ENCODE peak calls at places on chromosomes 7 and 10, in six cellular contexts. D is Panc1, G is HCT116, U is SK-N-SH, M is HepG2, E is K562. K is an unnamed sample.
A peak's percentile ranks its signal among the peaks of the same experiment; 100 is the strongest.

GRCh38 chr7:157973971-157974677 is 613.5 kb downstream of the PTPRN2 start:
- DNase-seq in D (no peak), G (no peak), U (no peak), M (no peak), E (no peak), K (no peak)

GRCh38 chr7:2478387-2478760 is 2.2 kb upstream of the GRIFIN start:
- DNase-seq in D (no peak), G (no peak), U (no peak), M (no peak), E (peak; percentile 38), K (peak; percentile 43)

GRCh38 chr7:85770332-85770731 is 583.5 kb upstream of the SEMA3D start:
- DNase-seq in D (no peak), G (no peak), U (no peak), M (no peak), E (no peak), K (no peak)

GRCh38 chr7:158737064-158737695 is 32.6 kb upstream of the NCAPG2 start:
- DNase-seq in D (no peak), G (no peak), U (no peak), M (no peak), E (no peak), K (no peak)

GRCh38 chr7:39602351-39602750 is 21.0 kb upstream of the RALA start:
- DNase-seq in D (no peak), G (no peak), U (no peak), M (no peak), E (no peak), K (no peak)

GRCh38 chr10:103969857-103970627 is 3.1 kb downstream of the SLK start:
- DNase-seq in D (no peak), G (no peak), U (no peak), M (no peak), E (no peak), K (no peak)

GRCh38 chr10:60441515-60441914 is 51.8 kb upstream of the ANK3 start:
- DNase-seq in D (no peak), G (peak; percentile 6), U (no peak), M (peak; percentile 7), E (peak; percentile 23), K (peak; percentile 45)

GRCh38 chr7:148501707-148502139 is 88.8 kb upstream of the C7orf33 start:
- DNase-seq in D (no peak), G (no peak), U (no peak), M (no peak), E (peak; percentile 14), K (no peak)

GRCh38 chr10:105727131-105727530 is 1086.0 kb downstream of the SORCS3 start:
- DNase-seq in D (no peak), G (no peak), U (no peak), M (no peak), E (no peak), K (no peak)

GRCh38 chr10:130493446-130494198 is 357.4 kb downstream of the GLRX3 start:
- DNase-seq in D (no peak), G (no peak), U (peak; percentile 48), M (no peak), E (no peak), K (no peak)

GRCh38 chr7:50631639-50632038 is 66.4 kb upstream of the DDC start:
- DNase-seq in D (no peak), G (no peak), U (no peak), M (no peak), E (no peak), K (no peak)

GRCh38 chr10:4315529-4315928 is 510.5 kb upstream of the AKR1E2 start:
- DNase-seq in D (peak; percentile 27), G (no peak), U (no peak), M (no peak), E (no peak), K (no peak)

GRCh38 chr7:137399827-137400823 is 56.6 kb upstream of the PTN start:
- DNase-seq in D (no peak), G (no peak), U (no peak), M (no peak), E (no peak), K (no peak)

GRCh38 chr7:100493476-100494264 is 9.9 kb downstream of the NYAP1 start:
- DNase-seq in D (no peak), G (no peak), U (peak; percentile 36), M (peak; percentile 33), E (peak; percentile 60), K (no peak)

GRCh38 chr10:114933588-114933987 is 4.4 kb upstream of the TRUB1 start:
- DNase-seq in D (no peak), G (no peak), U (no peak), M (no peak), E (no peak), K (no peak)

GRCh38 chr10:3350790-3351364 is 178.3 kb upstream of the PITRM1 start:
- DNase-seq in D (no peak), G (no peak), U (no peak), M (no peak), E (no peak), K (no peak)

GRCh38 chr7:2757361-2757903 is 69.4 kb downstream of the AMZ1 start:
- DNase-seq in D (no peak), G (peak; percentile 12), U (peak; percentile 61), M (no peak), E (no peak), K (peak; percentile 66)

GRCh38 chr7:74569501-74570075 is 87.9 kb upstream of the GTF2I start:
- DNase-seq in D (no peak), G (no peak), U (peak; percentile 70), M (no peak), E (peak; percentile 24), K (no peak)

GRCh38 chr7:104795616-104796398 is 218.2 kb upstream of the KMT2E start:
- DNase-seq in D (no peak), G (no peak), U (no peak), M (no peak), E (no peak), K (no peak)

GRCh38 chr10:69869291-69869841 is 67.7 kb downstream of the COL13A1 start:
- DNase-seq in D (no peak), G (peak; percentile 56), U (peak; percentile 61), M (no peak), E (no peak), K (no peak)

GRCh38 chr10:65949543-65949942 is 976.3 kb upstream of the LRRTM3 start:
- DNase-seq in D (no peak), G (no peak), U (no peak), M (no peak), E (no peak), K (no peak)

GRCh38 chr10:65945071-65945470 is 980.8 kb upstream of the LRRTM3 start:
- DNase-seq in D (no peak), G (no peak), U (no peak), M (no peak), E (no peak), K (no peak)

GRCh38 chr10:65952086-65952485 is 973.8 kb upstream of the LRRTM3 start:
- DNase-seq in D (no peak), G (no peak), U (no peak), M (no peak), E (no peak), K (no peak)

DNA sequence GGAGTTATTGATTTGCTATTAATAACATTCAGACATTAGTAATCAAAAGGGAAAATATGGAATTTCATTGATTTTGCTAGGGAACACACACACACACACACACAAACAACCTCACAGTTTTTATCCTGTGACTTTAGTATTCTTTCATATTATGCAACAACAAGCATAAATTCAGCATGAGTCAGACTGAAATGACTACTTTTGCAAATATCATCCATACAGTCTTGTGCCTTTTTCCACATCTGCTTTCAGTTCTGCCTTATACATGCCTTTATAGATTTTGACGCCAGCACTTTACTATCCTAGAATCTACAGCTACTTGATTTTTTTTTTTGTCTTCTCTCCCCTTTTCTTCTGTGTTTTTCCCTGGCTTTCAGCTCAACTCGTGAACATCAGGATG is 975.8 kb upstream of the LRRTM3 start:
- DNase-seq in D (peak; percentile 15), G (no peak), U (no peak), M (no peak), E (no peak), K (peak; percentile 4)
- TF ChIP-seq REST in D (no peak), G (no peak), U (no peak), M (no peak), E (no peak), K (no peak)

GRCh38 chr10:71088054-71088453 is 124.3 kb upstream of the UNC5B start:
- DNase-seq in D (no peak), G (no peak), U (no peak), M (no peak), E (no peak), K (no peak)

GRCh38 chr10:71090330-71090729 is 122.0 kb upstream of the UNC5B start:
- DNase-seq in D (no peak), G (no peak), U (no peak), M (no peak), E (no peak), K (no peak)

GRCh38 chr10:71087622-71088021 is 124.7 kb upstream of the UNC5B start:
- DNase-seq in D (no peak), G (no peak), U (no peak), M (no peak), E (no peak), K (no peak)

GRCh38 chr10:71090801-71091200 is 121.6 kb upstream of the UNC5B start:
- DNase-seq in D (no peak), G (no peak), U (no peak), M (no peak), E (no peak), K (no peak)

DNA sequence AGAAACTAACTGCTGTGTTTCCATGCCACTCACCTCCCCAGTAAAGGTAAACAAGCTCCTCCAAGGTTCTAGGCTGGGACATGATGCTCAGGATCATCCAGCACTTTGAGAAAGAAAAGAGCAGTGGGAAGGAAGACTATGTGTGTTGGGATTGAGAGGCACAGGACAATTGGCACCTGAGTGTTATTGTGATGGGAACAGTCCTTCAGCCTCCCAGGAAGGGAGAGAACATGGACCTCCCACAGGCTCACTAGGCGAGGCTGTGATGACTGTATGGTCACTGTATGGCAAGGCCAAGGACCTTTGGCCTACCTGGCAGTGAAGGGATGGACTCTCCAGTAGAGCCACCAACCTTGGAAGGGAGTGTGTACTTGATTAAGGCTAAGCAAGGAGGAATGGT is 123.2 kb upstream of the UNC5B start:
- DNase-seq in D (no peak), G (no peak), U (no peak), M (no peak), E (no peak), K (no peak)
- TF ChIP-seq REST in D (no peak), G (no peak), U (no peak), M (no peak), E (no peak), K (no peak)

DNA sequence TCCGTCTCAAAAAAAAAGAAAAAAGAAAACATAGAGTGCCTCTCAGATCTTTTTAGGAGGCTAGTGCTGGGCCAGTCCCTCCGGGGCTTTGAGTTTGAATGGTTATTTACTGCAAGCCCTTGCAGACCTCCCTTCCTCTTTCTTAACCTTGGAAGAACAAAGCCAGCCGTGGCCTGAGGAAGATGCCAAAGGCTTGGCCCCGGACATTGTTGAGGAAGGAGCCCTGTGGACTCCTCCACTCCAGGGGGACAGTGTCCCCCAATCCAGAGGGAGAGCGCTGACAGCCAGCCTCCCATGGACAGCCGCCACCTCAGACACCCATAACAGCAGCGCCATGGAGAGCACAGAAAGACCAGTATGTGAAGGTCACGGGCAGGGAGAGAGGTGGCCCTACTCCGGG is 5.0 kb downstream of the TSPAN33 start:
- DNase-seq in D (no peak), G (no peak), U (no peak), M (no peak), E (no peak), K (no peak)
- TF ChIP-seq REST in D (no peak), G (no peak), U (no peak), M (no peak), E (no peak), K (no peak)

DNA sequence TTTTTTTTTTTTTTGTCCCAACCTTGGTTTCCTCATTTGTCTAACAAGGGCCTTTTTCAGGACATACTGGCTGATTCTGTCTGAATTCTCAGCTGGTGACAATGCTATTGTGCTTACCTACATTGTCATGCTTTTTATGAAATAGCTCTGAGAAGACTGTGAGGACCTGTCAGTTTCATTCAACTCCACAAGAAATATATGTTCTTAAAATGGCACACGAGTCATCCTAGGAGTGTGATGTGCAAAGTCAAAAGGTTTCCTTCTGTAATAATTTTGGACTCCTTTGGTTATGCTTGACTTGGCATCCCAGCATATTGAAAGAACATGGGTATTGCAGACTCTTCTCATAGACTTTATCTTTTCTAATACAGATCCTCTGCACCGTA is 316.0 kb downstream of the GFRA1 start:
- DNase-seq in D (no peak), G (no peak), U (no peak), M (no peak), E (no peak), K (no peak)
- TF ChIP-seq REST in D (no peak), G (no peak), U (no peak), M (no peak), E (no peak), K (no peak)